ENCODE peak calls at places on chromosomes 7 and 10, in five cellular contexts. J is GM23248; I is left ventricle myocardium inferior; S is tibial artery; E is effector memory CD4-positive, alpha-beta T cell. G is an unnamed sample. For H3K9me3, the result is how much of the 10 kb centered on the place peaks cover.

GRCh38 chr10:79449181-79450146 is 4.0 kb upstream of the ZCCHC24 start:
- DNase-seq in J (no peak), I (no peak), S (no peak), E (no peak), G (no peak)

GRCh38 chr10:75803816-75804576 is 372.6 kb downstream of the LRMDA start:
- DNase-seq in J (no peak), I (no peak), S (peak), E (no peak), G (no peak)

GRCh38 chr7:38330861-38331709 is 57.6 kb upstream of the TARP start:
- DNase-seq in J (no peak), I (no peak), S (no peak), E (no peak), G (no peak)

GRCh38 chr10:99996934-99997648 is 12.7 kb downstream of the DNMBP start:
- DNase-seq in J (peak), I (no peak), S (no peak), E (no peak), G (no peak)

GRCh38 chr10:77004917-77005564 is 632.6 kb downstream of the KCNMA1 start:
- DNase-seq in J (peak), I (no peak), S (no peak), E (no peak), G (no peak)

GRCh38 chr7:151317936-151318335 is 23.7 kb upstream of the NUB1 start:
- DNase-seq in J (no peak), I (no peak), S (no peak), E (no peak), G (no peak)

GRCh38 chr7:116548506-116548905 is 23.7 kb downstream of the CAV1 start:
- DNase-seq in J (no peak), I (no peak), S (no peak), E (no peak), G (no peak)

GRCh38 chr7:88339195-88339922 is 32.7 kb upstream of the STEAP4 start:
- DNase-seq in J (no peak), I (no peak), S (no peak), E (no peak), G (no peak)

GRCh38 chr10:3353235-3353634 is 180.7 kb upstream of the PITRM1 start:
- DNase-seq in J (no peak), I (no peak), S (no peak), E (no peak), G (no peak)

GRCh38 chr10:44398271-44398670 is 13.4 kb upstream of the CXCL12 start:
- DNase-seq in J (no peak), I (no peak), S (no peak), E (no peak), G (no peak)
- H3K9me3 ChIP-seq in J (under half), I (under half), S (under half), E (under half), G (under half)

GRCh38 chr7:231030-231857 is 38.9 kb downstream of the FAM20C start:
- DNase-seq in J (no peak), I (no peak), S (no peak), E (no peak), G (no peak)

GRCh38 chr7:233456-234035 is 41.2 kb downstream of the FAM20C start:
- DNase-seq in J (peak), I (peak), S (no peak), E (no peak), G (no peak)

GRCh38 chr7:230274-230673 is 37.9 kb downstream of the FAM20C start:
- DNase-seq in J (no peak), I (no peak), S (no peak), E (no peak), G (no peak)

GRCh38 chr7:232571-233455 is 40.4 kb downstream of the FAM20C start:
- DNase-seq in J (peak), I (no peak), S (no peak), E (no peak), G (no peak)

GRCh38 chr7:231858-232246 is 39.5 kb downstream of the FAM20C start:
- DNase-seq in J (no peak), I (no peak), S (no peak), E (no peak), G (no peak)
- H3K9me3 ChIP-seq in J (under half), I (under half), S (under half), E (under half), G (under half)

GRCh38 chr10:98429320-98430072 is 14.5 kb upstream of the PYROXD2 start:
- DNase-seq in J (no peak), I (no peak), S (no peak), E (no peak), G (no peak)

GRCh38 chr10:98423691-98424120 is 8.7 kb upstream of the PYROXD2 start:
- DNase-seq in J (no peak), I (no peak), S (no peak), E (no peak), G (no peak)

GRCh38 chr10:98424308-98425254 is 9.6 kb upstream of the PYROXD2 start:
- DNase-seq in J (no peak), I (no peak), S (no peak), E (no peak), G (no peak)

GRCh38 chr10:98425511-98426352 is 10.8 kb upstream of the PYROXD2 start:
- DNase-seq in J (peak), I (peak), S (no peak), E (peak), G (peak)

GRCh38 chr10:98427011-98427515 is 12.1 kb upstream of the PYROXD2 start:
- DNase-seq in J (no peak), I (peak), S (no peak), E (no peak), G (no peak)
- H3K9me3 ChIP-seq in J (under half), I (under half), S (under half), E (under half), G (under half)

DNA sequence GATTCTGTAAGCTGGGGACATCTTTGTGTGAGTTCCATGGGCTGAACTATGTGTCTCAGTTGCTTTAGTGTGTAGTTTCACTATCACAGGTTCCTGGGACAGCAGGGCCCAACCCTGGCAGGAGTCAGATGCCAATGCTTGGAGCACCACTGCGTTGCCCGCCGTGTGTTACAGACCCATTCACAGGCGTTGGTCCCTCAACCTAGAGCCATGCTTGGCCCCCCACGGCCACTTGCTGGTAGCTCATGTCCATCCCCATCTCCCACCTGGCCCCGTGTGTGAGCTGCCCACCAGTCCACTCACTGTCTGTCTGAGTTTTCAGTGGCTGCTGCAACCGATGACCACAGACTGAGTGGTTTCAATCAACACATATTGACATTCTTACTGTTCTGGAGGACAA is 546.9 kb downstream of the TCERG1L start:
- DNase-seq in J (no peak), I (no peak), S (no peak), E (no peak), G (no peak)
- H3K9me3 ChIP-seq in J (under half), I (under half), S (under half), E (under half), G (under half)